ENCODE peak calls at places on chromosome 3, in seven cellular contexts. One of them, this sample, is unnamed.

GRCh38 chr3:18357747-18358146 is 67.4 kb downstream of the SATB1 start:
- DNase-seq in CD4-positive, CD25-positive, alpha-beta regulatory T cell: no peak
- DNase-seq in cardiac fibroblast: no peak
- DNase-seq in Peyer's patch: no peak
- DNase-seq in uterus: no peak
- DNase-seq in H7: no peak
- DNase-seq in AG04450: no peak
- DNase-seq in this sample: no peak

GRCh38 chr3:157103280-157103679 is 56.7 kb downstream of the CCNL1 start:
- DNase-seq in uterus: no peak
- DNase-seq in AG04450: no peak
- DNase-seq in CD4-positive, CD25-positive, alpha-beta regulatory T cell: no peak
- DNase-seq in Peyer's patch: no peak
- DNase-seq in H7: no peak
- DNase-seq in cardiac fibroblast: no peak
- DNase-seq in this sample: no peak

GRCh38 chr3:190321789-190322603 is at the start of gene CLDN1:
- DNase-seq in AG04450: peak; percentile 39
- DNase-seq in uterus: peak; percentile 80
- DNase-seq in Peyer's patch: peak; percentile 22
- DNase-seq in CD4-positive, CD25-positive, alpha-beta regulatory T cell: peak; percentile 35
- DNase-seq in cardiac fibroblast: peak; percentile 77
- DNase-seq in H7: peak; percentile 91
- DNase-seq in this sample: peak; percentile 67

GRCh38 chr3:17207979-17208378 is 323.2 kb downstream of the PLCL2 start:
- DNase-seq in cardiac fibroblast: no peak
- DNase-seq in AG04450: no peak
- DNase-seq in H7: no peak
- DNase-seq in CD4-positive, CD25-positive, alpha-beta regulatory T cell: no peak
- DNase-seq in Peyer's patch: no peak
- DNase-seq in uterus: no peak
- DNase-seq in this sample: no peak

GRCh38 chr3:143552851-143553250 is 295.4 kb downstream of the SLC9A9 start:
- DNase-seq in Peyer's patch: no peak
- DNase-seq in CD4-positive, CD25-positive, alpha-beta regulatory T cell: no peak
- DNase-seq in AG04450: no peak
- DNase-seq in H7: no peak
- DNase-seq in uterus: no peak
- DNase-seq in cardiac fibroblast: no peak
- DNase-seq in this sample: no peak

GRCh38 chr3:58560771-58561311 is 16.4 kb downstream of the FAM107A start:
- DNase-seq in Peyer's patch: no peak
- DNase-seq in uterus: no peak
- DNase-seq in CD4-positive, CD25-positive, alpha-beta regulatory T cell: no peak
- DNase-seq in cardiac fibroblast: peak; percentile 97
- DNase-seq in AG04450: peak; percentile 95
- DNase-seq in H7: peak; percentile 82
- DNase-seq in this sample: peak; percentile 99

GRCh38 chr3:46087871-46088270 is 60.6 kb upstream of the XCR1 start:
- DNase-seq in cardiac fibroblast: peak; percentile 68
- DNase-seq in uterus: no peak
- DNase-seq in CD4-positive, CD25-positive, alpha-beta regulatory T cell: no peak
- DNase-seq in H7: no peak
- DNase-seq in AG04450: no peak
- DNase-seq in Peyer's patch: peak; percentile 50
- DNase-seq in this sample: peak; percentile 45

GRCh38 chr3:20061331-20061730 is 21.1 kb downstream of the KAT2B start:
- DNase-seq in Peyer's patch: no peak
- DNase-seq in H7: no peak
- DNase-seq in cardiac fibroblast: no peak
- DNase-seq in AG04450: no peak
- DNase-seq in uterus: no peak
- DNase-seq in CD4-positive, CD25-positive, alpha-beta regulatory T cell: no peak
- DNase-seq in this sample: no peak

GRCh38 chr3:54374214-54374855 is 252.0 kb downstream of the CACNA2D3 start:
- DNase-seq in uterus: no peak
- DNase-seq in cardiac fibroblast: peak; percentile 6
- DNase-seq in CD4-positive, CD25-positive, alpha-beta regulatory T cell: no peak
- DNase-seq in H7: peak; percentile 50
- DNase-seq in Peyer's patch: no peak
- DNase-seq in AG04450: no peak
- DNase-seq in this sample: no peak

DNA sequence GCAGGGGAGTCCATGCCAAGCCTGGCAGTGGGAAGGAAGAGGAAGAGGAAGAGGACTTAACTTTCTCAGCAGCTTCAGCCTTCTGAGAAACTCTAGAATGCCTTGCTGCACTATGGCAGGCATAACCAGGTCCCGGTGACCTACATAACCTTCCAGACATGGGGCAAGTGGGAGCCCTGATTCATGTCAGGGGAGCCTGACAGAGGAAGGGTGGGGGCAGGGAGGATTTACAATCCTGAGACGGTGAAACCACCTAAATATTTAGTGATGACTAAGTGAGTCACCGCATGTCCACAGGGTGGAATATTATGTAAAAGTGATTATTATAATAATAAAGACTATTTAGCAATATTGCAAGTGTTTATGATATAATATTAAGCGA is 46.7 kb downstream of the AMOTL2 start:
- DNase-seq in cardiac fibroblast: peak; percentile 96
- DNase-seq in AG04450: no peak
- DNase-seq in CD4-positive, CD25-positive, alpha-beta regulatory T cell: no peak
- DNase-seq in H7: no peak
- DNase-seq in Peyer's patch: no peak
- DNase-seq in uterus: no peak
- DNase-seq in this sample: peak; percentile 95
- H3K4me3 ChIP-seq in cardiac fibroblast: no peak overlapping the region
- H3K4me3 ChIP-seq in AG04450: no peak overlapping the region
- H3K4me3 ChIP-seq in CD4-positive, CD25-positive, alpha-beta regulatory T cell: no peak overlapping the region
- H3K4me3 ChIP-seq in H7: no peak overlapping the region
- H3K4me3 ChIP-seq in Peyer's patch: no peak overlapping the region
- H3K4me3 ChIP-seq in uterus: no peak overlapping the region
- H3K4me3 ChIP-seq in this sample: no peak overlapping the region

GRCh38 chr3:32436816-32437189 is 45.1 kb downstream of the CMTM7 start:
- DNase-seq in Peyer's patch: no peak
- DNase-seq in cardiac fibroblast: no peak
- DNase-seq in H7: no peak
- DNase-seq in CD4-positive, CD25-positive, alpha-beta regulatory T cell: no peak
- DNase-seq in AG04450: no peak
- DNase-seq in uterus: no peak
- DNase-seq in this sample: no peak

GRCh38 chr3:32437898-32438297 is 46.2 kb downstream of the CMTM7 start:
- DNase-seq in AG04450: no peak
- DNase-seq in CD4-positive, CD25-positive, alpha-beta regulatory T cell: no peak
- DNase-seq in H7: no peak
- DNase-seq in Peyer's patch: no peak
- DNase-seq in cardiac fibroblast: no peak
- DNase-seq in uterus: no peak
- DNase-seq in this sample: no peak

GRCh38 chr3:32434206-32434605 is 42.6 kb downstream of the CMTM7 start:
- DNase-seq in CD4-positive, CD25-positive, alpha-beta regulatory T cell: no peak
- DNase-seq in Peyer's patch: no peak
- DNase-seq in AG04450: no peak
- DNase-seq in H7: no peak
- DNase-seq in cardiac fibroblast: no peak
- DNase-seq in uterus: no peak
- DNase-seq in this sample: no peak

GRCh38 chr3:32438596-32439344 is 47.1 kb downstream of the CMTM7 start:
- DNase-seq in Peyer's patch: peak; percentile 17
- DNase-seq in uterus: no peak
- DNase-seq in H7: no peak
- DNase-seq in CD4-positive, CD25-positive, alpha-beta regulatory T cell: no peak
- DNase-seq in AG04450: no peak
- DNase-seq in cardiac fibroblast: no peak
- DNase-seq in this sample: no peak

DNA sequence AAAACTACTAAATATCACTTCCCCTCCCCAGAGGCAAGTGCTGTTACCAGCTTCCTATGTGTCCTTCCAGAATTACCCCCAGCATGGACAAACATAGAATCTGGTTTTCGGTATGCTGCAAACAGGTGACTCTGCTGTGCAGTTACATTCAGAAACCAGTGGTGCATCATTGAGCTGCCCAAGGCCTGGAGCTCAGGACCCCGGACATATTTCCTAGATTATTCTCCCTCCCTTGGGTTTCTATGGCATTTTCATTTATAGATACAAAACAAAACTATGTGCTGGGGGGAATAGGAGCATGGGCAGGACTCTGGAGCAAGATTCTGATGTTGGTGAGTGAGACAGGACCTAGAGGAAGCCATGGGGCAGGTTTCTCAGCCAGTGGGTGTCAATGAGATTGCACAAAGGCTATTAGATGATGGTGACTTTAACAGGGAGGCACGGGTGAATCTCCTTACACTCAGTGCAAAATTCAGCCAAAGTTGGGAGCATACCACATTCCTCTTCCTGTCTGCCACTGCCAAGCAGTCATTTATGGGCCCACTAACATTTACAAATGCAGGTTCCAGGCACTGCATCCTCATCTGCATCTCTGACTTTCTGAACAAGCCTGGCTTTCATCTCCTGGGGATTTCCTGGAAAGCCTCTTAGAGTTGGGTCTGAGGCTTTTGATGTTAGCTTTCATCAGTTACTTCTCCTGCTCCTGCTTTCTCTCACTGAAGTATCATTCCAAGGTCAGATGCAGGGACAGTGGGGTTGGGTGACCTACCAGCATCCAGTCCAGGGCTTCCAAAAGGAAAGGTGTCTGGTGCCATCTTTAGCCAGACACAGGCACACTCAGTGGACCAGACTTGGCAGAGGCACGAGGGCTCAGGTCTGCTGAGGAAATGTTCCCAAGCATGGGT is 44.5 kb downstream of the CMTM7 start:
- DNase-seq in AG04450: no peak
- DNase-seq in CD4-positive, CD25-positive, alpha-beta regulatory T cell: no peak
- DNase-seq in uterus: no peak
- DNase-seq in H7: no peak
- DNase-seq in cardiac fibroblast: no peak
- DNase-seq in Peyer's patch: no peak
- DNase-seq in this sample: peak; percentile 24
- H3K4me3 ChIP-seq in AG04450: no peak overlapping the region
- H3K4me3 ChIP-seq in CD4-positive, CD25-positive, alpha-beta regulatory T cell: peak overlapping the region; percentile 4
- H3K4me3 ChIP-seq in uterus: no peak overlapping the region
- H3K4me3 ChIP-seq in H7: no peak overlapping the region
- H3K4me3 ChIP-seq in cardiac fibroblast: no peak overlapping the region
- H3K4me3 ChIP-seq in Peyer's patch: no peak overlapping the region
- H3K4me3 ChIP-seq in this sample: no peak overlapping the region

GRCh38 chr3:14145236-14145635 is 20.4 kb downstream of the TMEM43 start:
- DNase-seq in H7: no peak
- DNase-seq in Peyer's patch: no peak
- DNase-seq in CD4-positive, CD25-positive, alpha-beta regulatory T cell: no peak
- DNase-seq in AG04450: no peak
- DNase-seq in cardiac fibroblast: peak; percentile 63
- DNase-seq in uterus: no peak
- DNase-seq in this sample: peak; percentile 42
- H3K4me3 ChIP-seq in H7: no peak overlapping the region
- H3K4me3 ChIP-seq in Peyer's patch: no peak overlapping the region
- H3K4me3 ChIP-seq in CD4-positive, CD25-positive, alpha-beta regulatory T cell: peak overlapping the region; percentile 69
- H3K4me3 ChIP-seq in AG04450: no peak overlapping the region
- H3K4me3 ChIP-seq in cardiac fibroblast: no peak overlapping the region
- H3K4me3 ChIP-seq in uterus: no peak overlapping the region
- H3K4me3 ChIP-seq in this sample: no peak overlapping the region

GRCh38 chr3:131394400-131394799 is 12.8 kb downstream of the NUDT16 start:
- DNase-seq in uterus: no peak
- DNase-seq in AG04450: no peak
- DNase-seq in H7: no peak
- DNase-seq in Peyer's patch: no peak
- DNase-seq in cardiac fibroblast: no peak
- DNase-seq in CD4-positive, CD25-positive, alpha-beta regulatory T cell: no peak
- DNase-seq in this sample: no peak
- H3K4me3 ChIP-seq in uterus: no peak overlapping the region
- H3K4me3 ChIP-seq in AG04450: no peak overlapping the region
- H3K4me3 ChIP-seq in H7: no peak overlapping the region
- H3K4me3 ChIP-seq in Peyer's patch: no peak overlapping the region
- H3K4me3 ChIP-seq in cardiac fibroblast: no peak overlapping the region
- H3K4me3 ChIP-seq in CD4-positive, CD25-positive, alpha-beta regulatory T cell: no peak overlapping the region
- H3K4me3 ChIP-seq in this sample: no peak overlapping the region

DNA sequence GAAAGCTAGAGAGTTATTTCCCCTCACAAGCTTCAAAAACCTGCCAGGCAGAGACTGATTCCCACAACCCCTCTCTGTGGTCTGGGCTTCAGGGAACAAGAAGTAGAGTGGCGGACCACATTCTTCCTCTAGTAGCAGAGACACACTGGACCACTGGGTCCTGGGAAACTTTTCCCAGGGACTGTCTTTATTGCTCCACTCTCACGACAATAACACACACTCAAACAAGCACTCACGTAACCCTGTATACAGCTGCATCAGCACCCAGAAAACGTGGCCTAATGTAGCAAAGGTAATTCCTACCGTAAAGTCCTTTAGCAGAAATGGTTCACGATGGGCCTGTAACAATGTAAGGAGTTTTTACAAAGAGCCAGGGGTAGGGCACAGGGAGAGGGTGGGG is 27.6 kb downstream of the CPOX start:
- DNase-seq in Peyer's patch: no peak
- DNase-seq in H7: no peak
- DNase-seq in CD4-positive, CD25-positive, alpha-beta regulatory T cell: no peak
- DNase-seq in AG04450: no peak
- DNase-seq in cardiac fibroblast: no peak
- DNase-seq in uterus: no peak
- DNase-seq in this sample: no peak
- H3K4me3 ChIP-seq in Peyer's patch: no peak overlapping the region
- H3K4me3 ChIP-seq in H7: no peak overlapping the region
- H3K4me3 ChIP-seq in CD4-positive, CD25-positive, alpha-beta regulatory T cell: peak overlapping the region; percentile 72
- H3K4me3 ChIP-seq in AG04450: no peak overlapping the region
- H3K4me3 ChIP-seq in cardiac fibroblast: no peak overlapping the region
- H3K4me3 ChIP-seq in uterus: no peak overlapping the region
- H3K4me3 ChIP-seq in this sample: no peak overlapping the region

GRCh38 chr3:132598181-132598580 is 1.1 kb downstream of the ACKR4 start:
- DNase-seq in H7: no peak
- DNase-seq in CD4-positive, CD25-positive, alpha-beta regulatory T cell: no peak
- DNase-seq in cardiac fibroblast: no peak
- DNase-seq in Peyer's patch: no peak
- DNase-seq in AG04450: no peak
- DNase-seq in uterus: no peak
- DNase-seq in this sample: no peak
- H3K4me3 ChIP-seq in H7: no peak overlapping the region
- H3K4me3 ChIP-seq in CD4-positive, CD25-positive, alpha-beta regulatory T cell: no peak overlapping the region
- H3K4me3 ChIP-seq in cardiac fibroblast: no peak overlapping the region
- H3K4me3 ChIP-seq in Peyer's patch: no peak overlapping the region
- H3K4me3 ChIP-seq in AG04450: no peak overlapping the region
- H3K4me3 ChIP-seq in uterus: peak overlapping the region; percentile 3
- H3K4me3 ChIP-seq in this sample: peak overlapping the region; percentile 59

DNA sequence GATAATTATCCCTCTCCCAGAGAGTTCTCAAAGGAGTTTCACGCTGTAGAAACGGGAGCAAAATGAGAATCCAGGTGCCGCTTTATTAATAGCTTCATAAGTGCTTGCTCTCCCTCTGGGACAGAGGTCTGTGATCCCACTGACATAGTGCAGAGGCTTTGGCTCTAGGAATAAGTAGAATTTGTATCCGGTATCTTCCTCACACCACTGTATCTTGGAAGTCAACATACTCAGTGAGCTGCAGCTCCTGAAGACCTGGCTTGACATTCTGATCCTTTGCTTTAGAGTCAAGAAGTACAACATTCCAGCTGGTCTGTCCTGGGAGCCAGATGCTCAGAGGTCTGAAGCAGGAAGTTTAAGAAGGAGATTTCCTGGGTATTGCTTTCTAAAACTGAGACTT is 323.0 kb downstream of the LPP start:
- DNase-seq in H7: no peak
- DNase-seq in cardiac fibroblast: no peak
- DNase-seq in Peyer's patch: no peak
- DNase-seq in uterus: no peak
- DNase-seq in AG04450: no peak
- DNase-seq in CD4-positive, CD25-positive, alpha-beta regulatory T cell: no peak
- DNase-seq in this sample: peak; percentile 23
- H3K4me3 ChIP-seq in H7: no peak overlapping the region
- H3K4me3 ChIP-seq in cardiac fibroblast: no peak overlapping the region
- H3K4me3 ChIP-seq in Peyer's patch: no peak overlapping the region
- H3K4me3 ChIP-seq in uterus: no peak overlapping the region
- H3K4me3 ChIP-seq in AG04450: no peak overlapping the region
- H3K4me3 ChIP-seq in CD4-positive, CD25-positive, alpha-beta regulatory T cell: no peak overlapping the region
- H3K4me3 ChIP-seq in this sample: no peak overlapping the region